ENCODE peak calls at places on chromosomes 13 and 19, in four cellular contexts. F is mesendoderm, P is H1, Q is IMR-90. O is an unnamed sample.

GRCh38 chr13:101127741-101128353 is 288.5 kb downstream of the NALCN start:
- DNase-seq in F (peak; percentile 50), P (no peak), Q (peak; percentile 53), O (no peak)

GRCh38 chr19:12796146-12797071 is 5.1 kb downstream of the JUNB start:
- DNase-seq in F (peak; percentile 94), P (no peak), Q (peak; percentile 81), O (peak; percentile 90)

GRCh38 chr19:18170714-18171255 is 2.8 kb upstream of the IFI30 start:
- DNase-seq in F (no peak), P (no peak), Q (no peak), O (no peak)

GRCh38 chr19:46391296-46392251 is 21.8 kb downstream of the CCDC8 start:
- DNase-seq in F (no peak), P (no peak), Q (no peak), O (no peak)

GRCh38 chr19:10764340-10764894 is 46.5 kb downstream of the DNM2 start:
- DNase-seq in F (no peak), P (no peak), Q (no peak), O (no peak)

GRCh38 chr13:30142502-30143211 is 164.7 kb downstream of the KATNAL1 start:
- DNase-seq in F (peak; percentile 91), P (no peak), Q (peak; percentile 99), O (peak; percentile 45)

GRCh38 chr13:42275506-42275905 is 3.6 kb downstream of the AKAP11 start:
- DNase-seq in F (no peak), P (no peak), Q (no peak), O (no peak)

GRCh38 chr19:55563261-55563690 is 17.4 kb downstream of the ZNF579 start:
- DNase-seq in F (no peak), P (no peak), Q (no peak), O (no peak)

GRCh38 chr19:10520652-10521318 is 3.5 kb upstream of the S1PR5 start:
- DNase-seq in F (no peak), P (no peak), Q (no peak), O (no peak)

GRCh38 chr19:11111771-11112144 is 22.5 kb downstream of the LDLR start:
- DNase-seq in F (no peak), P (no peak), Q (no peak), O (no peak)

GRCh38 chr19:51246153-51246552 is 4.7 kb upstream of the SIGLECL1 start:
- DNase-seq in F (no peak), P (no peak), Q (peak; percentile 1), O (no peak)

GRCh38 chr19:28424662-28425430 is 788.1 kb downstream of the UQCRFS1 start:
- DNase-seq in F (peak; percentile 59), P (no peak), Q (no peak), O (no peak)

GRCh38 chr13:72469932-72470331 is 257.5 kb downstream of the MZT1 start:
- DNase-seq in F (no peak), P (no peak), Q (no peak), O (no peak)

DNA sequence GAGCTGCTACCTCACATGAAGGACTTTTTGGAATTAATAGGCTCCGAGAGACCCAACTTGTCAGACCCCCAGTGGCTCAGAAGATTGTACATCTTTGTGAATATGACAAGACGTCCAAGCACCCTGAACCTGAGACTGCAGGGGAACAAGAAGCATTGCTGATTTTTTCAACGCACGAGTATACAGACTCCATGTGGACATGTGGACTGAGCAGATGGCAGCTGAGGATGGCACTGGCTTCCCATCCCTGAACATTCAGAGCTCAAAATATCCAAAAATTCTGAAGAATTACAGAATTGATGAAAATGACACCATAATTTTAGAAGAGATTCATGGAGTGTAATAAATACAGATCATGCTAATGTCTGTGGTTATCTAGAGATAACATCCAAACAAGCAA is 254.1 kb downstream of the MZT1 start:
- DNase-seq in F (no peak), P (no peak), Q (no peak), O (no peak)
- H4K5ac ChIP-seq in F (no peak overlapping the region), P (no peak overlapping the region), Q (no peak overlapping the region), O (no peak overlapping the region)

GRCh38 chr19:48962849-48963165 is 2.3 kb upstream of the FTL start:
- DNase-seq in F (no peak), P (no peak), Q (no peak), O (no peak)

GRCh38 chr19:48964205-48965032 is 690 bp upstream of the FTL start:
- DNase-seq in F (peak; percentile 90), P (no peak), Q (peak; percentile 44), O (no peak)

GRCh38 chr19:48965033-48965805 is at the start of gene FTL:
- DNase-seq in F (peak; percentile 97), P (peak; percentile 93), Q (peak; percentile 94), O (peak; percentile 97)

GRCh38 chr19:48962029-48962848 is 2.9 kb upstream of the FTL start:
- DNase-seq in F (peak; percentile 72), P (no peak), Q (no peak), O (peak; percentile 71)

GRCh38 chr19:48963371-48964204 is 1.5 kb upstream of the FTL start:
- DNase-seq in F (peak; percentile 92), P (peak; percentile 80), Q (peak; percentile 71), O (peak; percentile 90)
- H4K8ac ChIP-seq in F (peak overlapping the region; percentile 82), P (peak overlapping the region; percentile 89), Q (peak overlapping the region; percentile 92), O (no peak overlapping the region)

DNA sequence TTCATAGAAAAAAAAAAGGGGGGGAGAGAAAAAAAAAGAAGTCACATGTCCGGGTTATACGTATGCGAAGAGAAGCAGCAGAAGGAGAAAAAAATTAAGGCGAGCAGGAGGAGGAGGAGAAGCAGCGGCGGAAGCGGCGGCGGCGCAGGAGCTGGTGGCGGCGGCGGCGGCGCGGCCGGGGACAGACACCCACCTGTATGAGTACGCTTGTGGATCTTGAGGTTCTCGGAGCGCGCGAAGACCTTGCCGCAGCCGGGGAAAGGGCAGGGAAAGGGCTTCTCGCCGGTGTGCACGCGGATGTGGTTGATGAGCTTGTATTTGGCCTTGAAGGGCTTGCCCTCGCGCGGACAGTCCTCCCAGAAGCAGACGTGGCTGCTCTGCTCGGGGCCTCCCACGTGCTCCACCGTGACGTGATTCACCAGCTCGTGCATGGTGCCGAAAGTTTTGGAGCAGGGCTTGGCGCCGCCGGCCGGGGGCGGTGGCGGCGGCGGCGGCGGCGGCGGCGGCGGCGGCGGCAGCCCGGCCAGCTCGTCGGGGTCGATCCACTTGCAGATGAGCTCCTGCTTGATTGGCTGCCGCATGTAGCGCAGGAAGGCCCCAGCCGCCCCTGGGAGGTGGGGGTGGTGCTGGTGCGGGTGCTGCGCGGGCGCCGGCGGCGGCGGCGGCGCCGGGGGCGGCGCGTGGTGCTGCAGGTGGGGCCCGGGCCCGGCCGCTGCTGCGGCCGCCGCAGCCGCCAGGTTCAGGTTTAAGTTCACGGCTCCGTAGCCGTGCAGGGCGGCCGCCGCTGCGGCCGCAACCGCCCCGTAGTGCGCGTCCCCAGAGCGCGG is 1.4 kb downstream of the ZIC5 start:
- DNase-seq in F (peak; percentile 92), P (no peak), Q (no peak), O (peak; percentile 88)
- H4K5ac ChIP-seq in F (no peak overlapping the region), P (peak overlapping the region; percentile 93), Q (no peak overlapping the region), O (no peak overlapping the region)

GRCh38 chr19:15195381-15195964 is 5.3 kb downstream of the NOTCH3 start:
- DNase-seq in F (peak; percentile 82), P (no peak), Q (peak; percentile 61), O (peak; percentile 85)
- H4K8ac ChIP-seq in F (no peak overlapping the region), P (no peak overlapping the region), Q (peak overlapping the region; percentile 32), O (no peak overlapping the region)

DNA sequence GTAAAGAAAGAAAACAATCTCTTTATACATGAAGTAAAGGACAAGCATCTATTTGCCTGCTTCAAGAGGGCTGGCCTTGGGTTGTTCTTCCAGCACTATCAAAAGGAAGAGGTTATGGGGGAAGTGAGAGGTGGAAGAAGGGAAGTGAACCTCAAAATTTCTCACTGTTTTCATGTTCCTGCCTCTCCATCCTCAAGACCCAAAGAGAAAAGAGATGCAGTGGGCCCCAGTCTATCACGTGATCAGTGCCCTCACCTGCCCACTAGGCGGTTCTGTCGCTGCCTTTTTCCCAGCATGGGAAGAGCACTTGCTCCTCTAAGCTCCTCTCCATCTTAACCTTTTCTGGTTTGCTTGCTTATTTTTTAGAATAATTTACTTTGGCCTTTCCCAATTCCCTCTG is 6.2 kb upstream of the USP12 start:
- DNase-seq in F (peak; percentile 64), P (no peak), Q (no peak), O (peak; percentile 81)
- H4K5ac ChIP-seq in F (no peak overlapping the region), P (no peak overlapping the region), Q (no peak overlapping the region), O (no peak overlapping the region)

GRCh38 chr19:6431891-6432290 is 1.7 kb downstream of the SLC25A41 start:
- DNase-seq in F (no peak), P (no peak), Q (no peak), O (no peak)
- H4K8ac ChIP-seq in F (no peak overlapping the region), P (peak overlapping the region; percentile 51), Q (no peak overlapping the region), O (no peak overlapping the region)

GRCh38 chr13:36767276-36767675 is 51.7 kb upstream of the RFXAP start:
- DNase-seq in F (no peak), P (no peak), Q (no peak), O (no peak)
- H4K5ac ChIP-seq in F (no peak overlapping the region), P (no peak overlapping the region), Q (no peak overlapping the region), O (no peak overlapping the region)